ENCODE peak calls at places on chromosomes 7 and 10, in four cellular contexts. D is neural progenitor cell; Z is HuH-7.5; S is activated effector memory CD4-positive, alpha-beta T cell treated with anti-CD3 and anti-CD28 coated beads, Interleukin-2, amount 50 U/mL, for 16 hours. Y is an unnamed sample.

GRCh38 chr10:50331486-50331885 is 80.2 kb upstream of the ASAH2 start:
- DNase-seq in D (no peak), Z (no peak), S (no peak), Y (no peak)

GRCh38 chr10:47033541-47034270 is 122.5 kb downstream of the PTPN20 start:
- DNase-seq in D (no peak), Z (no peak), S (peak), Y (no peak)

GRCh38 chr10:85667638-85668233 is 698.9 kb downstream of the GRID1 start:
- DNase-seq in D (peak), Z (no peak), S (no peak), Y (no peak)

GRCh38 chr10:117448840-117449239 is 73.6 kb upstream of the PDZD8 start:
- DNase-seq in D (no peak), Z (no peak), S (no peak), Y (no peak)

GRCh38 chr10:16673443-16673842 is 143.8 kb downstream of the RSU1 start:
- DNase-seq in D (no peak), Z (no peak), S (no peak), Y (no peak)

GRCh38 chr10:101032637-101033201 is 1.7 kb downstream of the SFXN3 start:
- DNase-seq in D (peak), Z (no peak), S (peak), Y (peak)

GRCh38 chr10:73174148-73174925 is 6.4 kb downstream of the FAM149B1 start:
- DNase-seq in D (no peak), Z (no peak), S (no peak), Y (no peak)

GRCh38 chr7:111878788-111879187 is 316.5 kb upstream of the IMMP2L start:
- DNase-seq in D (no peak), Z (no peak), S (no peak), Y (no peak)

GRCh38 chr7:7177044-7177517 is 5.3 kb upstream of the C1GALT1 start:
- DNase-seq in D (peak), Z (peak), S (no peak), Y (peak)

Y was measured in EL.